ENCODE peak calls at places on chromosomes 4 and X, in four cellular contexts. I is H9, B is IMR-90, X is H1. W is an unnamed sample.

GRCh38 chr4:5030152-5030668 is 11.0 kb upstream of the CYTL1 start:
- DNase-seq in I (no peak), B (no peak), X (no peak), W (no peak)

GRCh38 chrX:133640161-133641015 is 225.1 kb upstream of the GPC4 start:
- DNase-seq in I (peak), B (no peak), X (peak), W (peak)

GRCh38 chr4:149031399-149031798 is 589.2 kb upstream of the NR3C2 start:
- DNase-seq in I (no peak), B (peak), X (no peak), W (peak)

GRCh38 chr4:161987611-161988010 is 176.2 kb downstream of the FSTL5 start:
- DNase-seq in I (no peak), B (no peak), X (no peak), W (peak)

GRCh38 chr4:18980516-18981233 is 959.1 kb upstream of the LCORL start:
- DNase-seq in I (no peak), B (no peak), X (no peak), W (peak)

GRCh38 chrX:24870143-24870542 is 145.6 kb downstream of the ARX start:
- DNase-seq in I (no peak), B (peak), X (no peak), W (no peak)

GRCh38 chr4:74338792-74339333 is 26.1 kb upstream of the EREG start:
- DNase-seq in I (no peak), B (peak), X (no peak), W (no peak)

GRCh38 chrX:14872355-14872754 is 514 bp downstream of the FANCB start:
- DNase-seq in I (no peak), B (no peak), X (no peak), W (peak)

GRCh38 chr4:87108142-87108546 is 112.3 kb downstream of the KLHL8 start:
- DNase-seq in I (no peak), B (peak), X (no peak), W (peak)

GRCh38 chrX:40172169-40172979 is 74.6 kb upstream of the BCOR start:
- DNase-seq in I (peak), B (peak), X (no peak), W (peak)

GRCh38 chr4:126445596-126445995 is 1130.8 kb downstream of the FAT4 start:
- DNase-seq in I (no peak), B (peak), X (no peak), W (no peak)

DNA sequence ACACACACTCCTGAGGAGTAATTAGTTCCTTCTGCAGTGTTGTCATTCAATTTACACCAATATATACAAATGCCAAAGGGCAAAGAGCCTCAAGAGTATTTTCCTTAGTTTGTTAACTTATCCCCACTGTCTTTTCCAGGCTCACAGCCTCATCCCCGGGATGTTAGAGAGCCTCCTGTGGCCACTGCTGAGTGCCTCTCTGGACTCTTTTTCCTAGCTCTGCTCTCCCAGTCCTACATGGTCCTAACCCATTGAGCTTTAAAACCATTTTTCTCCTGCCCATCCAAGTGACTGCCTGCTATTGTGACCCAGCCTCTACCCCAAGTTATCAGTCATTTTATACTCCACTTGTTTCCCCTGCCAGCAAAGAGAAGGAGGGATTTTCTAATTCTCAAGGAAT is 23.5 kb upstream of the TTC29 start:
- DNase-seq in I (no peak), B (no peak), X (no peak), W (no peak)
- H4K5ac ChIP-seq in I (no peak), B (no peak), X (no peak), W (no peak)

GRCh38 chr4:7531640-7531994 is 96.9 kb upstream of the PSAPL1 start:
- DNase-seq in I (peak), B (no peak), X (no peak), W (peak)

GRCh38 chr4:7530932-7531639 is 96.4 kb upstream of the PSAPL1 start:
- DNase-seq in I (no peak), B (no peak), X (no peak), W (no peak)

GRCh38 chr4:7535094-7535493 is 100.4 kb upstream of the PSAPL1 start:
- DNase-seq in I (no peak), B (no peak), X (no peak), W (no peak)

GRCh38 chr4:7532043-7532442 is 97.3 kb upstream of the PSAPL1 start:
- DNase-seq in I (no peak), B (no peak), X (no peak), W (no peak)

DNA sequence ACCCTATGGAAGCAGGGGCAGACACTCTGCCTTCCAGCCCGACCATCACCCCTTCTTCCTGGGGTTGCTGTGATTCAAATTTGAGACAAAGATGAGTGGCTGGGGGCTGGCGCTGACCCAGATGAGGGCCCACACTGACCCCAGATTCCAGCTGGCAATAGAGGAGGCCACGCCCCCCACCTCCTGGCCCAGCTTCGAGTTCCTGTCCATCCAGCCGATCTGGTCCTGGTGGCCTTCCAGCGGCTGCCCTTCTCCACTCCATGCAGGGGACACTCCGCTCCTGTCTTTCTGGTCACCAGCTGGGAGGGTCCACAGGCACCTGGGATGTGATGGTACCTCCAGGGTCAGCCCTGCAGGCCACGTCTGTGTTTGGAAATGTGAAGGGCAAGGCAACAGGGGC is 98.5 kb upstream of the PSAPL1 start:
- DNase-seq in I (no peak), B (no peak), X (no peak), W (no peak)
- H2BK15ac ChIP-seq in I (no peak), B (no peak), X (no peak), W (no peak)

DNA sequence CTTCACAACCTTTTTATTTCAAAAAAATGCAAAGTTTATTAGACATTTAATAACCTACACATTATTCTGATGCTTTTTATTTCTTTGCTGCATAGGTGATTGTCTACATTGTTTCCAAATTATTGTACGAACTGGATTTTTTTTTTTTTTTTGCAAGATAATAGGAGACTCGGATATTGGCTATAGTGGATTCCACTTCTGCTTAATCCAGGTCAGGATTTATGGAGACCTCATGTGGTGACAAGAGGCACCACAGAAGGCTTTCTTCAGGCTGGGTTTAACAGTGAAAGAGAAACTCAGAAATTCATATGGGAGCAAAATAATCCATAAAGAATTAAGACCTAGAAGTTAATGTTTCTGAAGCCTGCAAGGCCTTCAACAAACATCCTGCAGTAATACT is 2.4 kb upstream of the SLIT2 start:
- DNase-seq in I (no peak), B (peak), X (no peak), W (peak)
- H4K5ac ChIP-seq in I (no peak), B (no peak), X (no peak), W (no peak)

DNA sequence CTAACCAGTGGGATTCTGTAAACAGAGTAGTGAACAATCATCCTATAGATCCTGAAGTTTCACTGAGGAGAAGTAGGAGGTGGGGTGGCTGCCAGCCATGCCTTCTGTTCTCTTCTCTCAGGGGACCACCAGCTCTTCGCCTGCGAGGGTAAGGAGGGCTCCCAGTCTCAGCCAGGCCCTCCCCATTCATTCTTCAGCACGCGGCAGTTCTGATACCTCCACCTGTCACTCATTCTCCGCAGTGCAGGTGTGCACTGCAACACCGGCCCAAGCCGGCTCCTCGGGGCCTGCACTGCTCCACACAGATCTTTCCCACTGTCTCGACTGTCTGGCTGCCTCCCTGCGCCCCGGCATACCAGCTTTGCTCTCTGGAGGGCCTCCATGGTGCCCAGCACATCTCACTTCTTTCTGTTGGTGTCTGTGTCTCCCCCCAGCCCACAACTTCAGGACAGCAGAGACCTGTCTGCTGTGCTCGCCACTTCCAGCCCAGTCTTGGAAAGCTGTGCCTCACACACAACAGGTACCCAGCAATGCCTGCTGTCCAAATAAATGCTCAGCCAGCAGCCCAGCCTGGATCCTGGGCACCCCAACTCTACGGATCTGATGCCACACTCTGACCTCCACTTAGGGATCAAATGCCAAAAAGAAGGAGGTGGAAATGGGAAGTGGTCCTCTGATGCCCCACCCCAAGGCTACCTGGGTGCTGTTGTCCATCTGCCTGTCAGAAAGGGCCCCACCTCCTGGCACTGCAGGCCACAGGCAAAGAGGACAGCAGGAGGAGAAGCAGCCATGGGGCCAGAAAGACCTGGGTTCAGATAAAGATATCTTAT is 29.0 kb downstream of the ACOX3 start:
- DNase-seq in I (no peak), B (no peak), X (no peak), W (no peak)
- H2BK15ac ChIP-seq in I (no peak), B (no peak), X (no peak), W (no peak)

GRCh38 chr4:78800965-78801364 is 24.8 kb downstream of the BMP2K start:
- DNase-seq in I (no peak), B (no peak), X (no peak), W (no peak)
- H4K5ac ChIP-seq in I (no peak), B (no peak), X (no peak), W (no peak)

GRCh38 chr4:184151988-184152485 is 65.6 kb downstream of the ENPP6 start:
- DNase-seq in I (no peak), B (no peak), X (no peak), W (no peak)

GRCh38 chr4:184147858-184148799 is 69.5 kb downstream of the ENPP6 start:
- DNase-seq in I (no peak), B (peak), X (no peak), W (peak)

GRCh38 chr4:184148871-184149637 is 68.6 kb downstream of the ENPP6 start:
- DNase-seq in I (no peak), B (no peak), X (no peak), W (no peak)

GRCh38 chr4:184146951-184147350 is 70.7 kb downstream of the ENPP6 start:
- DNase-seq in I (no peak), B (no peak), X (no peak), W (no peak)

GRCh38 chr4:184150102-184150839 is 67.4 kb downstream of the ENPP6 start:
- DNase-seq in I (no peak), B (no peak), X (no peak), W (no peak)
- H2BK15ac ChIP-seq in I (no peak), B (no peak), X (no peak), W (no peak)

DNA sequence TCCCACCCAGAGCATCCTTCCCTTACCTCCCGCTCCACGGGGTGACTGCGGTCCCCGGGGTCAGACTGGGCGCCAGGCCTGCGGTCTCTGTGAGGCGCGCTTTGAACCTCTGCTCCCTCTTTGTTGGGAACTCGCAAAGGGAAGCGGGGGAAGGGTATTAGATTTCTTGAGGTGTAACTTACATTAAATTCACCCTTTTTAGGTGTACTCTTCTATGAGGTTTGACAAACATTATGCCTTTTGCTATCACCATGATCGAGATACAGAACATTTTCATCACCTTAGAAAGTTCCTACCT is 569 bp downstream of the DCK start:
- DNase-seq in I (no peak), B (no peak), X (no peak), W (no peak)
- H4K5ac ChIP-seq in I (no peak), B (peak), X (peak), W (no peak)

DNA sequence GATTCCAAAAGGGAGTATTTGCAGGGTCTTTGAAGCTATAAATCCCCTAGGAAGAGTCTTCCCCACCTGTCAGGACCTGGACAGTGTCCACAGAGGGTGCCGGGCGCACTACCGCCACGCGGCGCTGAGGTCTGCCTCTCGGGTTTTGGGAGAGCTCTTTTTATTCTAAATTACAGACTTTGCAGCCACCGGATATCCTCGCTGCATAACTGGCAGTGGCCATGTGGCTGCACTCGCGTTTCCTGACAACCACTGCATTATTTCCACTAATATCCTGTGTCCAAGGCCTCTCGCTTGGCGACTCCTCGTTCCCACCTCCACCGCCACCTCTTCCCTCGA is 608 bp upstream of the TMEM131L start:
- DNase-seq in I (no peak), B (peak), X (no peak), W (peak)
- H2BK15ac ChIP-seq in I (no peak), B (no peak), X (peak), W (no peak)

W was measured in mesendoderm.